ENCODE peak calls at places on chromosomes 1 and 21, in four cellular contexts. D is adrenal gland, H is GM23248, C is neuronal stem cell. W is an unnamed sample.

GRCh38 chr1:46081206-46081605 is 51.2 kb downstream of the PIK3R3 start:
- DNase-seq in C (no peak), D (no peak), H (no peak), W (no peak)

GRCh38 chr1:203765029-203765837 is at the start of gene LAX1:
- DNase-seq in D (no peak), H (no peak), C (no peak), W (no peak)

GRCh38 chr21:41921089-41921819 is 32.6 kb downstream of the C2CD2 start:
- DNase-seq in C (no peak), H (no peak), D (peak; percentile 32), W (no peak)

GRCh38 chr1:36625253-36625958 is 142.7 kb upstream of the CSF3R start:
- DNase-seq in D (no peak), C (no peak), H (no peak), W (no peak)

GRCh38 chr1:64470670-64471217 is 815 bp downstream of the CACHD1 start:
- DNase-seq in C (no peak), D (peak; percentile 45), H (peak; percentile 63), W (peak; percentile 30)

GRCh38 chr21:46397211-46397905 is 61.3 kb upstream of the DIP2A start:
- DNase-seq in H (no peak), D (no peak), C (no peak), W (no peak)

GRCh38 chr1:232163533-232163932 is 466.4 kb downstream of the SIPA1L2 start:
- DNase-seq in H (no peak), D (no peak), C (no peak), W (no peak)

GRCh38 chr1:165898837-165899236 is 71.4 kb downstream of the UCK2 start:
- DNase-seq in H (peak; percentile 98), C (no peak), D (no peak), W (no peak)

GRCh38 chr1:75265792-75266191 is 131.6 kb downstream of the LHX8 start:
- DNase-seq in C (peak; percentile 46), D (no peak), H (peak; percentile 54), W (no peak)

GRCh38 chr1:85278853-85279314 is 2.5 kb upstream of the BCL10 start:
- DNase-seq in H (peak; percentile 95), C (no peak), D (peak; percentile 86), W (no peak)

GRCh38 chr1:182446033-182446669 is 3.8 kb upstream of the RGSL1 start:
- DNase-seq in D (peak; percentile 9), C (peak; percentile 18), H (peak; percentile 67), W (no peak)

GRCh38 chr21:36980280-36981048 is 14.0 kb upstream of the HLCS start:
- DNase-seq in D (peak; percentile 33), H (peak; percentile 58), C (no peak), W (peak; percentile 34)

GRCh38 chr1:36034692-36035091 is 49.2 kb upstream of the TEKT2 start:
- DNase-seq in C (no peak), H (peak; percentile 64), D (no peak), W (no peak)

GRCh38 chr1:8813016-8813763 is 4.2 kb downstream of the RERE start:
- DNase-seq in C (no peak), H (peak; percentile 33), D (no peak), W (no peak)

GRCh38 chr1:150479927-150480352 is 7.3 kb upstream of the TARS2 start:
- DNase-seq in C (no peak), D (no peak), H (no peak), W (no peak)

DNA sequence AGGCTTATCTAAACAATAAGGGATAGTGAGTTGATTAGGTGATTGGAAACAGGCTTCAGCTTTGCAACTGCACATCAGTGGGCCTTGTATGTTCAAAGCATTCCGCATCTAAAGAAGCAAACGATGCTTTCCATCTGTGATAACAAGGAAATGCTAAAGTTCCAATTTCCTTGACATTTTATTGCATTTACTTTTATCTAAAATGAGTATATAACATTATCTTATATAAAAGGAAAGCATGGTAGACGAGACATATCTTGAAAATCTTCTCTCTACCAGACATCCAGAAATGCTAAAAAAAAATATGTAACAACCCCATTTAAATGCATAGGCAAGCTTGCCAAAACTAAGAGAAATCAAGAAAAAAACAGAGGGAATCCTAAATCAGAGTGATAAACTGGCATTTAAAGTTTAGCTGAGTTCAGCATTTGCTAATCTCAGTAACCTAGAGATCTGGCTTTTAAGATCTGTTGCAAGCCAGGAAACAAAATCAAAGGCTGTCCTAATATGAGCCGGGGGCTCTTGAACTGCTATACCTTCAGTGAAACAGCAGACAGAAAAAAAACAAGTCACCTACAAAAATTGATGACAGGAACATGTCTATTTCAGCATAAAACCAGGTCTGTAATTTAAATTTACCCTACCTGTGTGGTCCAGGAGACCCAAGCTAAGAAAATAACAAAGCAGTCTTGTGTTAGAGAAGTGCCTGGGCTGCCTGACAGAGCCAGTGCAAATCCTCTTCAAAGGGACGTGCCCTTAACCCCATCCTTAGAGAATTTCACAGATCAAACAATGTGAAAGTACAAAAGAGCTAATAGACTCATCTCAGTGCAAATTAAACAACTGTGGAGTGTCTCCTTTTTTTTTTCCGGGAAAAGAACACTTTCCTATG is 3.1 kb upstream of the RGS13 start:
- DNase-seq in C (peak; percentile 37), D (no peak), H (no peak), W (no peak)
- H3K4me1 ChIP-seq in C (peaks cover 5% of the 10 kb centered on the region), D (no peaks in the 10 kb centered on the region), H (no peaks in the 10 kb centered on the region), W (no peaks in the 10 kb centered on the region)

GRCh38 chr1:40664167-40664537 is 1.3 kb downstream of the RIMS3 start:
- DNase-seq in H (no peak), D (no peak), C (no peak), W (no peak)
- H3K27ac ChIP-seq in H (no peak overlapping the region), D (no peak overlapping the region), C (no peak overlapping the region), W (no peak overlapping the region)

DNA sequence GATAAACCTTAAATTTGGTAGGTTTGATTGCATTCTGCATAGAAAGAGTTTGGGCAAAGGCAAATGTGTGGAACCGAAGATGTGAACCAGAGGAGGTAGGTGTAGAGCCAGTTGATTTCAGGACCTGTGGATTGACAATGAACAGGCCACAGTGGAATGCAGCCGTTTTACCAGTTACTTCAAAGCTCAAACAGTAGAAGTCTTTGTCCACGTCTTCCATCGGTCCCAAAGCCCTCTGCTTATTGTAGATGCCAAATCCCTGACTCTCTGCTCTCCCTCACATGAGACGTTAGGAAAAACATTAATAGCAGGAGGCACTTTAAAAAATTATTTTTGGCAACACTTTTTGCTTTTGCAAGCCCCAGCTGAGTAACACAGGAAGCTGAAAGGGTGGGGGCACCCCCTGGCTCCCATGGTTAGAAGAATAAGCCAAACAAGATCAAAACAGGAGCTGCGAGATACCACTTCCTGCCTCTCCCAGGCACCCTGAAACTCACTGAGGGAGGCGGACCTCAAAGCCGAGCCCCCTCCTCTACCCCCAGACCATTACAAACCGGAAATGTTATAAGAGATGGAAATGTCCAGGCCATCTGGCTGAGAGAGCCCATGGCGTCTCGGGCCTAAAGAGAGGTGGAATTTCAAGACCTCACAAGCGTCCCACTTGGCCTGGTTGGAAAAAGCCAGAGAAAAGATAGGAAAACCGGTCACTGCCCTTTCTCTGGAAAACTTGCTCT is 13.5 kb downstream of the TRAF3IP3 start:
- DNase-seq in C (no peak), H (peak; percentile 90), D (peak; percentile 53), W (peak; percentile 92)
- H3K4me3 ChIP-seq in C (no peak overlapping the region), H (no peak overlapping the region), D (no peak overlapping the region), W (no peak overlapping the region)

GRCh38 chr1:113320972-113321680 is 69.2 kb upstream of the MAGI3 start:
- DNase-seq in H (no peak), C (no peak), D (no peak), W (no peak)
- H3K4me1 ChIP-seq in H (peaks cover 5% of the 10 kb centered on the region), C (no peaks in the 10 kb centered on the region), D (no peaks in the 10 kb centered on the region), W (no peaks in the 10 kb centered on the region)

GRCh38 chr21:34177919-34178567 is 104.7 kb downstream of the MRPS6 start:
- DNase-seq in H (no peak), D (no peak), C (no peak), W (no peak)

GRCh38 chr21:34174470-34174869 is 101.1 kb downstream of the MRPS6 start:
- DNase-seq in H (no peak), D (no peak), C (no peak), W (no peak)

GRCh38 chr21:34179204-34179935 is 106.0 kb downstream of the MRPS6 start:
- DNase-seq in H (no peak), C (no peak), D (no peak), W (no peak)

GRCh38 chr21:34180406-34180805 is 107.0 kb downstream of the MRPS6 start:
- DNase-seq in C (no peak), D (no peak), H (no peak), W (no peak)

GRCh38 chr21:34176442-34176841 is 103.1 kb downstream of the MRPS6 start:
- DNase-seq in D (no peak), C (no peak), H (no peak), W (no peak)
- H3K27ac ChIP-seq in D (no peak overlapping the region), C (no peak overlapping the region), H (no peak overlapping the region), W (no peak overlapping the region)

DNA sequence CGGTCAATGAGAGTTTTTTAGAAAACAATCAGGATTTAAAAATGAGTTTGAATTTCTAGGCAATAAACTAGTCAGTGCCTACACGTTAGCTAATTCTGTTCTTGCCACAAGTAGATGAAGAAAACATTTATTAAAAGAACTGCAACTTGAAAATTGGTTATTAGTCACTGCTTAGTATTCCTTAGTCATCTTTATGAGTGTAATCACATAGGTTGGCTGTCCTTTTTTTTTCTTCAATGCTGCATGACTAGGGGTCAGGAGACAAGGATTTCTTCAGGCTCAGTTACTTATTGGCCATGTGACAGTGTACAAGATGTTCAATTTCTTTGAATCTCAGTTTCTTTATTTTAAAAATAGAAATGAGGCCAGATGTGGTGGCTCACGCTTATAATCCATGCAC is 17.1 kb downstream of the SOAT1 start:
- DNase-seq in C (no peak), D (no peak), H (peak; percentile 90), W (no peak)
- H3K4me3 ChIP-seq in C (no peak overlapping the region), D (no peak overlapping the region), H (peak overlapping the region; percentile 56), W (no peak overlapping the region)

GRCh38 chr1:15847100-15847892 is at the start of gene SPEN:
- DNase-seq in D (peak; percentile 98), H (peak; percentile 98), C (peak; percentile 98), W (peak; percentile 100)
- H3K4me1 ChIP-seq in D (peaks cover 11% of the 10 kb centered on the region), H (peaks cover 35% of the 10 kb centered on the region), C (peaks cover 5% of the 10 kb centered on the region), W (peaks cover 3% of the 10 kb centered on the region)

DNA sequence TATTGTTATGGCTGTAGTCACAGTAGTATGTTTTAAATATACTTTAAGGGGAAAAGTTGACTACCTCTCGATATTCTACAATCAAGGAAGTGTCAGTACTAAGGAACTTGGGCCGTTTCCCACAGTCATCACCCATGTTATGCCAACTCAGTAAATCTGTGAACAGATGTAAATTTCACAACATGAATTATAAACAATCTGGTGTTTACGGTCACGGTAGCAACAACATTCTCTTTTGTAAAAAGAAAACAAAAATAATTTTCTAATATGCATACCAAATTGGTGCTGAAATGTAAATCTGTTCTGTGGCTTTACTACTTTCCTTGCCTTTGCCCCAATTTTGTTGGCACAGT is 1.2 kb downstream of the SH3GLB1 start:
- DNase-seq in H (peak; percentile 70), C (no peak), D (peak; percentile 17), W (no peak)
- H3K27ac ChIP-seq in H (peak overlapping the region; percentile 96), C (no peak overlapping the region), D (peak overlapping the region; percentile 95), W (peak overlapping the region; percentile 88)

W was measured in right cardiac atrium.